ENCODE peak calls at places on chromosomes 16 and 17, in ten cellular contexts. B is IMR-90, K is spleen, S is AG04450, I is GM06990, E is cardiac fibroblast, A is HepG2, Q is astrocyte of the cerebellum, U is GM12865, T is adrenal gland. Z is an unnamed sample.
A peak's percentile ranks its signal among the peaks of the same experiment; 100 is the strongest.

GRCh38 chr17:1611715-1612114 is 16.9 kb downstream of the SLC43A2 start:
- DNase-seq in B (no peak), K (no peak), S (no peak), I (no peak), E (no peak), A (no peak), Q (no peak), U (no peak), T (no peak), Z (no peak)

GRCh38 chr16:67447508-67448076 is 16.7 kb downstream of the HSD11B2 start:
- DNase-seq in B (peak; percentile 42), K (no peak), S (peak; percentile 37), I (no peak), E (peak; percentile 33), A (peak; percentile 49), Q (no peak), U (peak; percentile 68), T (no peak), Z (no peak)

GRCh38 chr16:51392651-51393187 is 241.6 kb upstream of the SALL1 start:
- DNase-seq in B (peak; percentile 85), K (no peak), S (peak; percentile 42), I (no peak), E (peak; percentile 88), A (no peak), Q (peak; percentile 18), U (no peak), T (no peak), Z (peak; percentile 53)

GRCh38 chr17:879546-879945 is 97.4 kb downstream of the MRM3 start:
- DNase-seq in B (peak; percentile 48), K (peak; percentile 79), S (no peak), I (peak; percentile 20), E (peak; percentile 82), A (peak; percentile 45), Q (peak; percentile 97), U (peak; percentile 67), T (peak; percentile 91), Z (no peak)

GRCh38 chr17:81328925-81329278 is 33.8 kb upstream of the SLC38A10 start:
- DNase-seq in B (no peak), K (no peak), S (no peak), I (no peak), E (peak; percentile 24), A (no peak), Q (no peak), U (no peak), T (no peak), Z (no peak)

GRCh38 chr17:17874478-17874877 is 37.7 kb upstream of the SREBF1 start:
- DNase-seq in B (peak; percentile 92), K (no peak), S (peak; percentile 44), I (no peak), E (peak; percentile 85), A (no peak), Q (peak; percentile 22), U (no peak), T (peak; percentile 60), Z (peak; percentile 71)

GRCh38 chr16:58269526-58269925 is 25.3 kb downstream of the PRSS54 start:
- DNase-seq in B (peak; percentile 40), K (no peak), S (no peak), I (no peak), E (no peak), A (no peak), Q (peak; percentile 24), U (no peak), T (no peak), Z (no peak)

GRCh38 chr16:80569440-80570105 is 28.8 kb downstream of the DYNLRB2 start:
- DNase-seq in B (peak; percentile 46), K (no peak), S (no peak), I (peak; percentile 62), E (peak; percentile 36), A (no peak), Q (peak; percentile 22), U (peak; percentile 47), T (no peak), Z (no peak)

GRCh38 chr17:55416470-55417052 is 5.1 kb downstream of the MMD start:
- DNase-seq in B (peak; percentile 55), K (no peak), S (no peak), I (no peak), E (peak; percentile 79), A (no peak), Q (no peak), U (peak; percentile 40), T (no peak), Z (no peak)

GRCh38 chr17:72775237-72775636 is 317.3 kb downstream of the SLC39A11 start:
- DNase-seq in B (no peak), K (no peak), S (no peak), I (no peak), E (no peak), A (no peak), Q (no peak), U (no peak), T (no peak), Z (no peak)

GRCh38 chr17:59631221-59631720 is 11.6 kb downstream of the CLTC start:
- DNase-seq in B (no peak), K (no peak), S (no peak), I (no peak), E (no peak), A (no peak), Q (no peak), U (no peak), T (no peak), Z (no peak)

GRCh38 chr16:53043986-53044571 is 8.6 kb downstream of the CHD9NB start:
- DNase-seq in B (no peak), K (no peak), S (no peak), I (no peak), E (no peak), A (peak; percentile 68), Q (no peak), U (no peak), T (no peak), Z (no peak)

GRCh38 chr16:82660078-82660645 is 33.4 kb downstream of the CDH13 start:
- DNase-seq in B (peak; percentile 63), K (no peak), S (no peak), I (no peak), E (peak; percentile 32), A (no peak), Q (peak; percentile 29), U (peak; percentile 39), T (no peak), Z (no peak)

GRCh38 chr16:54115558-54115957 is 171.0 kb downstream of the IRX3 start:
- DNase-seq in B (no peak), K (no peak), S (no peak), I (no peak), E (no peak), A (no peak), Q (no peak), U (no peak), T (no peak), Z (no peak)

GRCh38 chr16:89375686-89376085 is 114.7 kb downstream of the ANKRD11 start:
- DNase-seq in B (no peak), K (no peak), S (no peak), I (no peak), E (no peak), A (no peak), Q (no peak), U (no peak), T (no peak), Z (no peak)

GRCh38 chr17:82029391-82029790 is 2.1 kb upstream of the RAC3 start:
- DNase-seq in B (no peak), K (no peak), S (no peak), I (no peak), E (no peak), A (no peak), Q (no peak), U (no peak), T (no peak), Z (no peak)

GRCh38 chr17:27256225-27257030 is 37.5 kb upstream of the WSB1 start:
- DNase-seq in B (peak; percentile 86), K (no peak), S (peak; percentile 63), I (no peak), E (peak; percentile 88), A (peak; percentile 72), Q (peak; percentile 18), U (no peak), T (no peak), Z (no peak)

GRCh38 chr16:84729716-84730320 is 30.0 kb downstream of the USP10 start:
- DNase-seq in B (peak; percentile 34), K (no peak), S (no peak), I (no peak), E (peak; percentile 52), A (no peak), Q (no peak), U (no peak), T (no peak), Z (no peak)
- H3K4me3 ChIP-seq in B (peak overlapping the region; percentile 9), K (no peak overlapping the region), S (peak overlapping the region; percentile 47), I (peak overlapping the region; percentile 43), E (peak overlapping the region; percentile 8), A (no peak overlapping the region), Q (peak overlapping the region; percentile 7), U (peak overlapping the region; percentile 54), T (no peak overlapping the region), Z (no peak overlapping the region)

GRCh38 chr17:5874486-5874885 is 195.7 kb upstream of the WSCD1 start:
- DNase-seq in B (no peak), K (no peak), S (no peak), I (no peak), E (no peak), A (no peak), Q (no peak), U (no peak), T (peak; percentile 31), Z (no peak)
- TF ChIP-seq CTCF in B (no peak), K (no peak), S (no peak), I (no peak), E (no peak), A (no peak), Q (no peak), U (no peak), T (no peak), Z (no peak)

DNA sequence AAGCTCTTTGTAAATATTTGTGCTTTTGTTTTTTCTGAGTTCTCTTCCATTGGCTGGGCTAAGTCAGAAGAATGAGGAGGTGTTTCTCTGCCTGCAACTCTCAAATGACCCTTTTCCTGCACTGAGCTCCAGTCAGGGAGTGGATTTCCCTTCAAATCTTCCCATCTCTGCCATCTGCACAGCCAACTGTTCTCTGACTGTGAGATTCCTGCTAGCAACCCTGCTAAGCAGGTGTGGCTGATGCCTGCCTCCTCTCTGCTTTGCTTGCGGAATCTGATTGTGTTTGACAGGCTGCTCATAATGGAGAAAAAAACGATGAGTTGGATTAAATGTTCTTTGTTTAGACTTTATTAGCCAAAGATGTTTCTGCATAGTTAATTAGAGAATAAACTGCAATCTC is 519.8 kb downstream of the TMEM114 start:
- DNase-seq in B (no peak), K (no peak), S (no peak), I (no peak), E (no peak), A (no peak), Q (no peak), U (no peak), T (no peak), Z (no peak)
- H3K4me3 ChIP-seq in B (no peak overlapping the region), K (no peak overlapping the region), S (no peak overlapping the region), I (no peak overlapping the region), E (no peak overlapping the region), A (no peak overlapping the region), Q (no peak overlapping the region), U (no peak overlapping the region), T (no peak overlapping the region), Z (no peak overlapping the region)

DNA sequence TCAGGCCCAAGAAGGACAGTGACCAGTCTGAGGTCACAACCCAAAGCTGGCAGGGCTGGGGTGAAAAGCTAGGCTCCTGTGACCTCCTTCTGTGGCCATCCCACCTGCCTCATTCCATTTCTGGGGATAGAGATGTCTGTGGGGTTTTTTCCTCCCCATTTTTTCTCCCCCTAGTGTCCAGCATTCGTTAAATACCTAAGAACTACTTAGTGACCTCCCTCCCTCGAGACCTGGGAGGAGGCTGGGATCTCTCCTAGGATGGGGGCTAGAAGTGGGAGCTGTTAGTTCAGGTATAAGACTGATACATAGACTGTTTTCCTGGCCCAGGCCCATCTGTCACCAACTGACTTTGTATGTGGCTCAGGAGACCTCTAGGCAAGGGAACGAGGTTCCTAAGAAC is 20.5 kb upstream of the STAC2 start:
- DNase-seq in B (no peak), K (peak; percentile 21), S (no peak), I (no peak), E (no peak), A (no peak), Q (no peak), U (no peak), T (no peak), Z (no peak)
- TF ChIP-seq CTCF in B (peak; percentile 5), K (no peak), S (peak; percentile 20), I (no peak), E (peak; percentile 8), A (no peak), Q (peak; percentile 13), U (no peak), T (no peak), Z (peak; percentile 7)

Z was measured in HFF-Myc.